ENCODE peak calls at places on chromosomes 4 and X, in eight cellular contexts. R, L, P, I, C, O, Q and Y are unnamed samples.
A peak's percentile ranks its signal among the peaks of the same experiment; 100 is the strongest.

GRCh38 chr4:12716896-12717295 is 767.2 kb downstream of the RAB28 start:
- DNase-seq in Q (no peak), I (no peak), L (no peak), O (no peak), C (no peak), R (no peak), P (no peak), Y (no peak)

GRCh38 chr4:89123418-89123817 is 12.1 kb downstream of the TIGD2 start:
- DNase-seq in R (no peak), C (no peak), Q (no peak), L (peak; percentile 56), O (no peak), I (no peak), P (peak; percentile 8), Y (no peak)

GRCh38 chrX:68936186-68936585 is 107.4 kb downstream of the EFNB1 start:
- DNase-seq in P (no peak), O (no peak), I (no peak), L (no peak), R (no peak), C (no peak), Q (no peak), Y (no peak)

GRCh38 chr4:122854444-122854843 is 27.8 kb downstream of the FGF2 start:
- DNase-seq in C (no peak), O (no peak), R (no peak), Q (no peak), P (no peak), I (no peak), L (no peak), Y (no peak)

GRCh38 chr4:38650133-38650532 is 13.9 kb upstream of the KLF3 start:
- DNase-seq in O (no peak), P (no peak), L (no peak), Q (no peak), I (no peak), C (no peak), R (no peak), Y (no peak)

GRCh38 chr4:52892880-52893279 is 30.8 kb downstream of the RASL11B start:
- DNase-seq in O (no peak), Q (no peak), L (no peak), C (no peak), R (no peak), I (no peak), P (no peak), Y (no peak)

GRCh38 chr4:81257021-81257420 is 42.0 kb upstream of the PRKG2 start:
- DNase-seq in R (peak; percentile 69), I (no peak), C (no peak), O (no peak), P (peak; percentile 50), L (peak; percentile 11), Q (no peak), Y (no peak)

GRCh38 chr4:2297606-2298517 is 36.0 kb upstream of the MXD4 start:
- DNase-seq in C (no peak), O (peak; percentile 41), P (no peak), L (no peak), Q (no peak), I (no peak), R (no peak), Y (no peak)

GRCh38 chrX:68989456-68989855 is 160.6 kb downstream of the EFNB1 start:
- DNase-seq in Q (no peak), I (no peak), R (no peak), P (no peak), L (no peak), O (no peak), C (no peak), Y (no peak)

GRCh38 chrX:51026862-51027261 is 116.3 kb downstream of the BMP15 start:
- DNase-seq in P (no peak), I (no peak), L (no peak), Q (no peak), O (no peak), C (no peak), R (no peak), Y (no peak)

GRCh38 chr4:144562019-144562740 is 83.8 kb upstream of the HHIP start:
- DNase-seq in O (no peak), C (peak; percentile 4), Q (no peak), P (no peak), L (no peak), I (no peak), R (peak; percentile 20), Y (no peak)

GRCh38 chrX:151004085-151004484 is 20.9 kb downstream of the HMGB3 start:
- DNase-seq in Q (no peak), R (peak; percentile 7), L (peak; percentile 22), C (no peak), P (no peak), I (no peak), O (no peak), Y (no peak)

GRCh38 chr4:173051697-173052096 is 116.9 kb upstream of the GALNT7 start:
- DNase-seq in R (peak; percentile 42), C (no peak), O (no peak), L (no peak), Q (no peak), P (no peak), I (no peak), Y (no peak)

GRCh38 chrX:101417981-101418841 is 10.2 kb downstream of the HNRNPH2 start:
- DNase-seq in R (no peak), I (no peak), P (no peak), O (peak; percentile 87), Q (peak; percentile 79), C (peak; percentile 78), L (no peak), Y (peak; percentile 56)

GRCh38 chr4:52880994-52881393 is 18.9 kb downstream of the RASL11B start:
- DNase-seq in Q (no peak), C (no peak), R (no peak), P (no peak), O (no peak), L (no peak), I (no peak), Y (no peak)

GRCh38 chr4:7687006-7687405 is 252.3 kb upstream of the PSAPL1 start:
- DNase-seq in L (no peak), R (no peak), C (no peak), P (no peak), O (no peak), I (no peak), Q (no peak), Y (no peak)

GRCh38 chr4:153467154-153467896 is 1.2 kb downstream of the TMEM131L start:
- DNase-seq in O (peak; percentile 91), P (no peak), C (peak; percentile 49), L (peak; percentile 55), I (no peak), R (no peak), Q (peak; percentile 38), Y (no peak)

GRCh38 chr4:7371122-7371941 is 63.4 kb downstream of the PSAPL1 start:
- DNase-seq in C (no peak), Q (no peak), R (peak; percentile 4), L (no peak), O (no peak), I (no peak), P (peak; percentile 62), Y (no peak)

GRCh38 chr4:70709551-70710080 is 12.1 kb upstream of the RUFY3 start:
- DNase-seq in I (no peak), O (no peak), L (no peak), P (no peak), R (no peak), C (no peak), Q (no peak), Y (no peak)

GRCh38 chr4:26613242-26613641 is 29.4 kb downstream of the TBC1D19 start:
- DNase-seq in O (no peak), Q (no peak), R (peak; percentile 3), P (no peak), L (no peak), C (no peak), I (no peak), Y (no peak)

GRCh38 chrX:71671938-71672337 is 4.6 kb downstream of the LOC101059915 start:
- DNase-seq in Q (no peak), C (no peak), R (no peak), I (no peak), O (no peak), P (no peak), L (no peak), Y (no peak)

GRCh38 chrX:71668248-71668595 is 876 bp downstream of the LOC101059915 start:
- DNase-seq in C (no peak), L (no peak), Q (no peak), R (no peak), O (no peak), I (no peak), P (no peak), Y (no peak)

GRCh38 chrX:71669492-71669891 is 2.1 kb downstream of the LOC101059915 start:
- DNase-seq in O (peak; percentile 20), L (no peak), P (no peak), I (no peak), C (no peak), R (no peak), Q (no peak), Y (no peak)

GRCh38 chrX:71667328-71668247 is at the start of gene LOC101059915:
- DNase-seq in O (peak; percentile 38), R (no peak), Q (no peak), P (no peak), C (no peak), L (no peak), I (no peak), Y (no peak)

GRCh38 chrX:71671043-71671829 is 3.9 kb downstream of the LOC101059915 start:
- DNase-seq in L (no peak), O (peak; percentile 25), Q (no peak), I (no peak), C (no peak), P (no peak), R (no peak), Y (no peak)
- TF ChIP-seq CTCF in L (no peak), O (no peak), Q (no peak), I (no peak), C (no peak), P (no peak), R (no peak), Y (no peak)

DNA sequence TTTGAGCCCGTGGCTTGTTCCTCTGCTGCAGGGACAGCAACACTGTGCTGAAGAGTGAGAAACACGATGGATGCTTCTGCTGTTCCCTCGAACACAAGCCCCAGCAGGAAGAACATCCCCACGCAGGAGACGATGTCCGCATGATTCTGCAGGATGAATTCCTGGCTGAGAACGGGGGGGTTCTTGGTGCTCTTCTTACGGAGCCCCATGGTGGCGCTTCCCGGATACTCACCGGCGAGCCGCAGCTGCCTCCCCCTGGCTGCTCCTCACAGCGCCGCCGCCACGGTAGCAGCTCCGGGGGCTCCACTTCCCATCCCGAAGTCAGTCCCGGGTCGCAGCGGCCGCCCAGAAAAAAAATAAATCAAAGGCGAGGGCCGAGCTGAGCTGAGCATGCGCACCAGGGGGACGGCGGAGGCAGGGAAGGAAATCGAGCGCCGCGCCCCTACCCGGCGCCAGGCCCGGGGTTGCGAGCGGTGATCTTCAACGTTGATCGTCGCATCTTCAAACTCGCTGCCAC is at the start of gene TRAM1L1:
- DNase-seq in O (peak; percentile 85), L (peak; percentile 40), R (peak; percentile 54), I (peak; percentile 10), Q (peak; percentile 65), C (peak; percentile 89), P (peak; percentile 60), Y (peak; percentile 78)
- TF ChIP-seq CTCF in O (no peak), L (no peak), R (no peak), I (no peak), Q (no peak), C (no peak), P (peak; percentile 54), Y (peak; percentile 33)

GRCh38 chrX:11688201-11688600 is 22.5 kb upstream of the ARHGAP6 start:
- DNase-seq in C (no peak), I (no peak), Q (no peak), R (no peak), O (no peak), L (no peak), P (no peak), Y (no peak)
- TF ChIP-seq CTCF in C (no peak), I (no peak), Q (no peak), R (no peak), O (no peak), L (no peak), P (no peak), Y (no peak)

GRCh38 chrX:66200855-66201795 is 37.1 kb downstream of the HEPH start:
- DNase-seq in I (no peak), L (peak; percentile 18), Q (no peak), C (no peak), O (no peak), P (no peak), R (peak; percentile 43), Y (no peak)
- TF ChIP-seq CTCF in I (no peak), L (peak; percentile 34), Q (peak; percentile 48), C (no peak), O (peak; percentile 28), P (no peak), R (peak; percentile 35), Y (peak; percentile 46)